ENCODE peak calls at places on chromosomes 16 and 17, in ten cellular contexts. B, T, F, V, D, O, C, K, J and H are unnamed samples. For H3K4me1, the result is how much of the 10 kb centered on the place peaks cover.

GRCh38 chr16:963913-964695 is 6.7 kb downstream of the LMF1 start:
- DNase-seq in B (no peak), T (peak), F (no peak), V (no peak), D (peak), O (no peak), C (no peak), K (no peak), J (no peak), H (no peak)

GRCh38 chr17:6639651-6640535 is 618 bp downstream of the KIAA0753 start:
- DNase-seq in B (peak), T (peak), F (peak), V (no peak), D (peak), O (peak), C (no peak), K (peak), J (peak), H (peak)

GRCh38 chr17:19384723-19385391 is 2.1 kb downstream of the MFAP4 start:
- DNase-seq in B (no peak), T (peak), F (no peak), V (no peak), D (peak), O (peak), C (no peak), K (no peak), J (peak), H (peak)

GRCh38 chr17:11319894-11320293 is 78.9 kb downstream of the SHISA6 start:
- DNase-seq in B (no peak), T (no peak), F (no peak), V (no peak), D (no peak), O (no peak), C (no peak), K (no peak), J (no peak), H (no peak)

GRCh38 chr16:71426069-71426879 is 15.6 kb downstream of the TLE7 start:
- DNase-seq in B (peak), T (peak), F (peak), V (no peak), D (peak), O (peak), C (peak), K (peak), J (peak), H (no peak)

GRCh38 chr16:88925540-88925887 is 51.5 kb downstream of the CBFA2T3 start:
- DNase-seq in B (no peak), T (no peak), F (no peak), V (no peak), D (no peak), O (no peak), C (no peak), K (no peak), J (no peak), H (no peak)

GRCh38 chr17:79420318-79421243 is 190.3 kb downstream of the RBFOX3 start:
- DNase-seq in B (peak), T (peak), F (peak), V (no peak), D (no peak), O (peak), C (no peak), K (peak), J (no peak), H (no peak)

GRCh38 chr16:67928147-67928546 is 3.5 kb downstream of the CTRL start:
- DNase-seq in B (no peak), T (no peak), F (no peak), V (no peak), D (no peak), O (no peak), C (no peak), K (no peak), J (no peak), H (no peak)

GRCh38 chr17:65156835-65157565 is 19.8 kb downstream of the RGS9 start:
- DNase-seq in B (no peak), T (no peak), F (no peak), V (no peak), D (peak), O (no peak), C (no peak), K (no peak), J (no peak), H (no peak)

GRCh38 chr17:34226011-34226410 is 29.1 kb upstream of the CCL2 start:
- DNase-seq in B (no peak), T (peak), F (no peak), V (no peak), D (no peak), O (peak), C (no peak), K (no peak), J (peak), H (no peak)

GRCh38 chr16:4682616-4683254 is 10.6 kb upstream of the NUDT16L1 start:
- DNase-seq in B (peak), T (peak), F (peak), V (peak), D (no peak), O (peak), C (no peak), K (peak), J (peak), H (peak)

GRCh38 chr16:81491522-81492188 is 47.0 kb downstream of the CMIP start:
- DNase-seq in B (no peak), T (peak), F (no peak), V (no peak), D (no peak), O (no peak), C (no peak), K (no peak), J (peak), H (no peak)

GRCh38 chr17:16919663-16920627 is 52.0 kb downstream of the TNFRSF13B start:
- DNase-seq in B (no peak), T (no peak), F (no peak), V (no peak), D (peak), O (no peak), C (no peak), K (no peak), J (no peak), H (no peak)

GRCh38 chr17:48046296-48046695 is 1.9 kb upstream of the NFE2L1 start:
- DNase-seq in B (no peak), T (no peak), F (no peak), V (no peak), D (no peak), O (no peak), C (no peak), K (no peak), J (no peak), H (no peak)

GRCh38 chr16:85455534-85455933 is 157.6 kb upstream of the GSE1 start:
- DNase-seq in B (no peak), T (no peak), F (no peak), V (no peak), D (no peak), O (no peak), C (no peak), K (no peak), J (no peak), H (no peak)

GRCh38 chr16:81486555-81487061 is 42.0 kb downstream of the CMIP start:
- DNase-seq in B (no peak), T (peak), F (no peak), V (no peak), D (no peak), O (peak), C (no peak), K (no peak), J (peak), H (no peak)

GRCh38 chr17:45269912-45270311 is 8.0 kb upstream of the SPATA32 start:
- DNase-seq in B (no peak), T (no peak), F (no peak), V (no peak), D (no peak), O (no peak), C (no peak), K (no peak), J (no peak), H (no peak)

GRCh38 chr16:25256821-25257503 is 683 bp downstream of the ZKSCAN2 start:
- DNase-seq in B (peak), T (peak), F (peak), V (peak), D (peak), O (peak), C (no peak), K (no peak), J (peak), H (peak)

GRCh38 chr16:56938664-56939513 is 6.9 kb downstream of the HERPUD1 start:
- DNase-seq in B (no peak), T (no peak), F (no peak), V (peak), D (no peak), O (no peak), C (peak), K (no peak), J (no peak), H (no peak)

GRCh38 chr17:74569001-74569391 is 1.7 kb upstream of the CD300H start:
- DNase-seq in B (no peak), T (no peak), F (no peak), V (no peak), D (no peak), O (no peak), C (no peak), K (no peak), J (no peak), H (no peak)

GRCh38 chr16:58661199-58661830 is 23.3 kb downstream of the SLC38A7 start:
- DNase-seq in B (peak), T (peak), F (peak), V (no peak), D (peak), O (peak), C (no peak), K (peak), J (peak), H (no peak)

GRCh38 chr17:82231312-82231561 is 2.4 kb downstream of the SLC16A3 start:
- DNase-seq in B (no peak), T (no peak), F (no peak), V (no peak), D (no peak), O (no peak), C (no peak), K (no peak), J (no peak), H (no peak)

GRCh38 chr17:82231562-82232321 is 2.9 kb downstream of the SLC16A3 start:
- DNase-seq in B (peak), T (peak), F (peak), V (no peak), D (peak), O (peak), C (peak), K (no peak), J (peak), H (no peak)

GRCh38 chr17:82232876-82233785 is 4.3 kb downstream of the SLC16A3 start:
- DNase-seq in B (no peak), T (no peak), F (no peak), V (no peak), D (peak), O (no peak), C (no peak), K (no peak), J (no peak), H (no peak)

GRCh38 chr17:82230627-82231311 is 1.9 kb downstream of the SLC16A3 start:
- DNase-seq in B (peak), T (peak), F (peak), V (peak), D (peak), O (peak), C (peak), K (peak), J (peak), H (no peak)

DNA sequence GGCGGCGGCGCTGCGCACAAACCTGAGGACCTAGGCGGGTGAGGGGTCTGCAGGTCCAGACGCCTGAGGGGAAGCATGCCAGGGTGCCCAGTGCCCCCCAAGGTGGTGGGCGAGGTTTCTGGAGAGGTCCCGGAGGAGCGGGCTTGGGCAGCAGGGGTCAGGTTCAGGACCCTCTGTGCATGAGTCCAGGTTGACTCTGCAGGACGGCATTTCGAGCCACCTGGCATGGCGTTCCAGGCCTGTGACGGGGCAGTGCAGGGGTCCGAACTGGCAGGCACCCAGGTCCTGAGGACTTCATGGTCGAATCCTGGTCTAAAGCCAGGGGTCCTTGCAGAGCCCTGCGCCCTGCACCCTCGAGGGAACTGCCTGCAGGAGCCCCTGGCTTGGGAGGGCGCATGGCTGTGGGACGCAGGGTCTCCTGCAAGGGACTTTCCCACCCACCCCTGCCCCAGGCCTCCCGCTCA is 3.5 kb downstream of the SLC16A3 start:
- DNase-seq in B (no peak), T (no peak), F (no peak), V (no peak), D (no peak), O (no peak), C (no peak), K (no peak), J (no peak), H (no peak)
- H3K4me1 ChIP-seq in B (half or more), T (under half), F (under half), V (under half), D (under half), O (under half), C (half or more), K (half or more), J (under half), H (under half)

GRCh38 chr17:82237746-82238561 is 9.1 kb downstream of the SLC16A3 start:
- DNase-seq in B (no peak), T (no peak), F (no peak), V (no peak), D (no peak), O (no peak), C (no peak), K (no peak), J (no peak), H (no peak)
- H3K4me1 ChIP-seq in B (half or more), T (half or more), F (half or more), V (under half), D (half or more), O (under half), C (half or more), K (half or more), J (half or more), H (under half)

GRCh38 chr17:28944343-28944742 is 7.0 kb downstream of the PHF12 start:
- DNase-seq in B (no peak), T (no peak), F (no peak), V (no peak), D (no peak), O (no peak), C (no peak), K (no peak), J (no peak), H (no peak)

GRCh38 chr17:28940675-28941074 is 10.6 kb downstream of the PHF12 start:
- DNase-seq in B (no peak), T (no peak), F (no peak), V (no peak), D (no peak), O (no peak), C (no peak), K (no peak), J (no peak), H (no peak)

GRCh38 chr17:28944862-28945741 is 6.2 kb downstream of the PHF12 start:
- DNase-seq in B (no peak), T (peak), F (no peak), V (no peak), D (no peak), O (peak), C (no peak), K (peak), J (peak), H (no peak)

GRCh38 chr17:28941251-28941650 is 10.1 kb downstream of the PHF12 start:
- DNase-seq in B (no peak), T (no peak), F (no peak), V (no peak), D (no peak), O (no peak), C (no peak), K (no peak), J (no peak), H (no peak)

GRCh38 chr17:28942925-28943324 is 8.4 kb downstream of the PHF12 start:
- DNase-seq in B (no peak), T (no peak), F (no peak), V (no peak), D (no peak), O (no peak), C (no peak), K (no peak), J (no peak), H (no peak)
- H3K4me1 ChIP-seq in B (under half), T (under half), F (under half), V (half or more), D (under half), O (half or more), C (half or more), K (under half), J (under half), H (under half)

GRCh38 chr17:42394838-42395237 is 6.6 kb upstream of the STAT3 start:
- DNase-seq in B (no peak), T (no peak), F (no peak), V (no peak), D (no peak), O (no peak), C (no peak), K (no peak), J (no peak), H (no peak)
- H3K4me1 ChIP-seq in B (under half), T (under half), F (under half), V (under half), D (under half), O (under half), C (under half), K (under half), J (under half), H (under half)

GRCh38 chr17:36920032-36921000 is 17.0 kb upstream of the LHX1 start:
- DNase-seq in B (peak), T (peak), F (peak), V (no peak), D (no peak), O (no peak), C (no peak), K (no peak), J (peak), H (no peak)

GRCh38 chr17:36923814-36924221 is 13.5 kb upstream of the LHX1 start:
- DNase-seq in B (no peak), T (peak), F (no peak), V (no peak), D (no peak), O (no peak), C (no peak), K (no peak), J (no peak), H (no peak)

GRCh38 chr17:36922175-36922574 is 15.1 kb upstream of the LHX1 start:
- DNase-seq in B (no peak), T (no peak), F (no peak), V (no peak), D (no peak), O (no peak), C (no peak), K (no peak), J (no peak), H (no peak)

GRCh38 chr17:36919407-36919968 is 17.8 kb upstream of the LHX1 start:
- DNase-seq in B (no peak), T (no peak), F (no peak), V (no peak), D (no peak), O (no peak), C (no peak), K (no peak), J (no peak), H (no peak)

GRCh38 chr17:36921131-36921851 is 16.0 kb upstream of the LHX1 start:
- DNase-seq in B (peak), T (peak), F (peak), V (no peak), D (no peak), O (no peak), C (no peak), K (peak), J (peak), H (no peak)
- H3K4me1 ChIP-seq in B (half or more), T (under half), F (half or more), V (under half), D (under half), O (under half), C (under half), K (under half), J (under half), H (under half)

DNA sequence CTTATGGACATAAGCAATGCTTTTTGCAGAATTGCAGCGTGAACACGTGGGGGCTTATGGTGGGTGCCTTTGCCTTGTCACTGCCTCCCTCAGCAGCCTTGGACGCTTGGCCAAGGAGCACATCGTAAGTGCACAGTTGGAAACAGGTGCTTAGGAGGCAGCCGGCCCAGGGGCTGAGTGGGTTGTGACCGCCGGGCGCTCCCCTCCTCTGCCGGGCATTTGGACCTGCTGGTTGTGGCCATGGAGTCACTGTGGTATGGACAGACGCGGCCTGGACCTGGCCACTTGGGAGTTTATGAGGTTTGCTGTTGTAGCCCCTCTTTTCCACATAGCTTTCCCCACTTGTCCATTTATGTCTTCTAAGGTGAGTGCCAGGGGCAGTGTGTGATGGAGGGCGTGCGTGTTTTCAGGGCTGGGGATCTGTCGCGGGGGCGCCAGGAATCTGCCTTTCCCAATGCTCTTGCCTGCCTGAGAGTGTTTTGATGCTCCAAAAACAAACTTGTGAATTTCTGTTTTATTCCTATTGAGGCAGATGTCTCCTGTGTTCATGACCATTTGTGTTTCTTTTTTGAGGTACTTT is 49.2 kb downstream of the PDPK1 start:
- DNase-seq in B (no peak), T (no peak), F (no peak), V (no peak), D (no peak), O (no peak), C (no peak), K (no peak), J (no peak), H (no peak)
- H3K4me1 ChIP-seq in B (under half), T (under half), F (under half), V (under half), D (under half), O (under half), C (under half), K (under half), J (under half), H (under half)

DNA sequence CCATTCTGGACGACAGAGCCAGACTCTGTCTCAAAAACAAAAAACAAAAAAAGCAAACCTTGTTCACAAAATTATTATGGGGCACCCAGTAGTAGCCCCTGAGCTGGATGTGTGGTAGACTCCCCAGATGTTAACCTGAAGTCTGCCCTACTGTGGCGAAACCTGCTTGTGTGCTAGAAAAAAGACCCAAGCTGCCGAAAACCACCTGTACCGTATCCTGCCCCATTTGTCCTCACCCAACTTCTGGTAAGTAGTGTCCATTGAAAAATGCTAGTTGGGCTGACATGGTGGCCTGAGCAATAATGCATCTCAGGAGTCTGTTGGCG is 9.1 kb downstream of the RMI2 start:
- DNase-seq in B (no peak), T (no peak), F (no peak), V (no peak), D (no peak), O (no peak), C (no peak), K (no peak), J (no peak), H (no peak)
- H3K4me1 ChIP-seq in B (under half), T (under half), F (under half), V (under half), D (under half), O (under half), C (under half), K (under half), J (under half), H (under half)

GRCh38 chr17:60300949-60301348 is 91.0 kb downstream of the USP32 start:
- DNase-seq in B (no peak), T (no peak), F (no peak), V (no peak), D (no peak), O (no peak), C (no peak), K (no peak), J (peak), H (no peak)
- H3K4me1 ChIP-seq in B (under half), T (under half), F (under half), V (under half), D (under half), O (under half), C (under half), K (under half), J (under half), H (under half)